ENCODE peak calls at places on chromosome 19, in four cellular contexts. F is activated CD4-positive, alpha-beta T cell treated with anti-CD3 and anti-CD28 coated beads, Interleukin-2, amount 50 U/mL, for 24 hours; L is EH; B is fibroblast of pulmonary artery. E is an unnamed sample.

GRCh38 chr19:2426661-2427322 is 594 bp downstream of the TIMM13 start:
- DNase-seq in L (peak), F (peak), B (peak), E (no peak)

GRCh38 chr19:42277821-42278809 is 9.1 kb downstream of the CIC start:
- DNase-seq in F (no peak), L (peak), B (peak), E (peak)

GRCh38 chr19:48537541-48537940 is 14.4 kb upstream of the SULT2B1 start:
- DNase-seq in B (no peak), F (no peak), L (no peak), E (no peak)

GRCh38 chr19:658916-659839 is 3.8 kb downstream of the RNF126 start:
- DNase-seq in L (no peak), B (no peak), F (no peak), E (no peak)

GRCh38 chr19:6616011-6616410 is 25.1 kb upstream of the CD70 start:
- DNase-seq in F (no peak), L (no peak), B (peak), E (no peak)

GRCh38 chr19:49614096-49614857 is 23.3 kb downstream of the PRR12 start:
- DNase-seq in L (peak), F (no peak), B (peak), E (peak)

GRCh38 chr19:3132971-3133792 is 2.7 kb upstream of the GNA15 start:
- DNase-seq in B (peak), F (peak), L (peak), E (peak)

GRCh38 chr19:49801966-49802661 is 11.0 kb downstream of the FUZ start:
- DNase-seq in L (peak), F (no peak), B (peak), E (peak)

GRCh38 chr19:35043906-35044305 is 2.4 kb downstream of the HPN start:
- DNase-seq in F (no peak), B (no peak), L (no peak), E (no peak)

GRCh38 chr19:46306501-46306900 is 9.7 kb downstream of the HIF3A start:
- DNase-seq in L (no peak), B (no peak), F (no peak), E (no peak)

GRCh38 chr19:18860725-18861124 is 29.0 kb downstream of the UPF1 start:
- DNase-seq in L (no peak), F (no peak), B (no peak), E (no peak)

GRCh38 chr19:1315470-1316166 is 29.9 kb downstream of the EFNA2 start:
- DNase-seq in F (no peak), B (peak), L (peak), E (no peak)

GRCh38 chr19:1080360-1081161 is 13.6 kb downstream of the ARHGAP45 start:
- DNase-seq in F (no peak), L (no peak), B (no peak), E (no peak)

GRCh38 chr19:42018503-42019193 is 24.6 kb upstream of the ATP1A3 start:
- DNase-seq in L (peak), F (no peak), B (no peak), E (peak)

GRCh38 chr19:48117515-48118330 is 7.1 kb upstream of the PLA2G4C start:
- DNase-seq in L (no peak), F (no peak), B (no peak), E (no peak)

GRCh38 chr19:3358392-3358918 is 7.9 kb upstream of the NFIC start:
- DNase-seq in B (no peak), L (no peak), F (no peak), E (no peak)